ENCODE peak calls at places on chromosomes 2 and 18, in nine cellular contexts. H is GM06990, P is breast epithelium, Y is GM13976, U is nephron progenitor cell, V is IMR-90, G is esophagus squamous epithelium, L is spleen, C is fibroblast of pulmonary artery. M is an unnamed sample.

GRCh38 chr2:107772380-107772779 is 54.3 kb upstream of the RGPD4 start:
- DNase-seq in C (no peak), U (no peak), H (no peak), V (no peak), P (no peak), G (no peak), L (no peak), Y (no peak), M (no peak)

GRCh38 chr2:123513351-123513750 is 511.7 kb upstream of the CNTNAP5 start:
- DNase-seq in V (no peak), L (no peak), C (no peak), P (no peak), H (no peak), G (no peak), U (no peak), Y (no peak), M (no peak)

GRCh38 chr2:197461073-197461472 is 7.7 kb downstream of the COQ10B start:
- DNase-seq in P (no peak), C (no peak), G (no peak), H (no peak), V (peak; percentile 8), Y (no peak), L (no peak), U (no peak), M (no peak)

GRCh38 chr2:165636959-165637358 is 157.1 kb downstream of the GALNT3 start:
- DNase-seq in U (no peak), G (no peak), V (no peak), C (no peak), P (no peak), H (no peak), L (no peak), Y (no peak), M (no peak)

GRCh38 chr2:201414099-201415023 is 36.9 kb downstream of the TRAK2 start:
- DNase-seq in Y (peak; percentile 42), V (peak; percentile 34), U (no peak), P (no peak), C (peak; percentile 69), G (no peak), L (no peak), H (peak; percentile 40), M (peak; percentile 45)

GRCh38 chr2:138090330-138090729 is 126.1 kb downstream of the HNMT start:
- DNase-seq in V (peak; percentile 58), C (peak; percentile 78), L (no peak), U (no peak), H (peak; percentile 1), Y (peak; percentile 49), P (no peak), G (no peak), M (peak; percentile 28)

GRCh38 chr18:50194623-50195532 is at the start of gene MYO5B:
- DNase-seq in U (peak; percentile 77), L (peak; percentile 81), C (no peak), V (no peak), H (peak; percentile 73), Y (peak; percentile 86), G (no peak), P (peak; percentile 73), M (peak; percentile 94)

GRCh38 chr2:62410926-62411456 is 95.0 kb downstream of the TMEM17 start:
- DNase-seq in V (no peak), C (no peak), L (no peak), U (no peak), Y (no peak), G (no peak), H (no peak), P (no peak), M (no peak)

GRCh38 chr18:3262234-3263171 is 570 bp downstream of the MYL12B start:
- DNase-seq in L (no peak), C (peak; percentile 49), P (peak; percentile 54), V (no peak), Y (no peak), G (no peak), H (no peak), U (no peak), M (peak; percentile 21)

GRCh38 chr2:241229563-241230401 is 41.3 kb downstream of the ANO7 start:
- DNase-seq in G (no peak), H (no peak), Y (no peak), U (no peak), V (no peak), L (peak; percentile 46), P (no peak), C (no peak), M (no peak)

GRCh38 chr2:6810961-6811360 is 54.7 kb downstream of the CMPK2 start:
- DNase-seq in Y (no peak), C (no peak), G (no peak), L (no peak), U (no peak), H (no peak), P (no peak), V (no peak), M (no peak)

GRCh38 chr2:235229236-235229635 is 264.6 kb upstream of the AGAP1 start:
- DNase-seq in G (no peak), C (no peak), V (no peak), Y (no peak), H (no peak), L (no peak), P (no peak), U (no peak), M (no peak)

GRCh38 chr18:23302852-23303527 is 150.1 kb upstream of the RIOK3 start:
- DNase-seq in G (no peak), C (peak; percentile 91), V (peak; percentile 81), L (no peak), H (no peak), U (no peak), P (no peak), Y (no peak), M (no peak)

GRCh38 chr2:196080526-196080925 is 11.9 kb upstream of the DNAH7 start:
- DNase-seq in G (no peak), Y (no peak), P (no peak), C (no peak), L (no peak), U (no peak), H (no peak), V (no peak), M (peak; percentile 78)

GRCh38 chr2:162840598-162841246 is 2.2 kb upstream of the KCNH7 start:
- DNase-seq in Y (peak; percentile 59), V (peak; percentile 38), L (no peak), C (peak; percentile 87), G (no peak), P (peak; percentile 51), H (no peak), U (peak; percentile 84), M (peak; percentile 76)

GRCh38 chr2:201116959-201117734 is 1.2 kb downstream of the CFLAR start:
- DNase-seq in H (peak; percentile 67), U (no peak), P (no peak), C (peak; percentile 93), L (no peak), G (no peak), V (peak; percentile 86), Y (peak; percentile 63), M (peak; percentile 90)

GRCh38 chr2:79993144-79993543 is 311.4 kb downstream of the LRRTM1 start:
- DNase-seq in Y (no peak), U (no peak), P (no peak), V (no peak), C (no peak), L (no peak), G (no peak), H (no peak), M (no peak)

GRCh38 chr2:230899786-230900185 is 25.3 kb downstream of the GPR55 start:
- DNase-seq in Y (no peak), H (no peak), U (no peak), P (peak; percentile 7), G (no peak), L (no peak), C (no peak), V (no peak), M (no peak)

GRCh38 chr18:3924455-3924854 is 474.5 kb downstream of the TGIF1 start:
- DNase-seq in C (no peak), G (no peak), U (no peak), Y (no peak), P (no peak), H (no peak), L (no peak), V (no peak), M (no peak)

GRCh38 chr2:157093666-157094065 is 163.8 kb upstream of the GALNT5 start:
- DNase-seq in U (no peak), L (no peak), V (no peak), Y (no peak), H (no peak), C (no peak), P (no peak), G (no peak), M (no peak)

GRCh38 chr2:205990104-205990503 is 95.9 kb downstream of the INO80D start:
- DNase-seq in V (no peak), L (no peak), Y (no peak), G (no peak), C (no peak), U (no peak), P (no peak), H (no peak), M (no peak)
- TF ChIP-seq CTCF in V (no peak), L (no peak), Y (no peak), G (no peak), C (no peak), U (no peak), P (no peak), H (no peak), M (no peak)

GRCh38 chr2:15939854-15940660 is at the start of gene MYCN:
- DNase-seq in V (no peak), G (no peak), C (peak; percentile 42), H (peak; percentile 57), Y (peak; percentile 29), L (no peak), U (peak; percentile 87), P (peak; percentile 63), M (peak; percentile 91)
- TF ChIP-seq CTCF in V (peak; percentile 45), G (peak; percentile 60), C (no peak), H (no peak), Y (no peak), L (no peak), U (peak; percentile 72), P (no peak), M (no peak)

DNA sequence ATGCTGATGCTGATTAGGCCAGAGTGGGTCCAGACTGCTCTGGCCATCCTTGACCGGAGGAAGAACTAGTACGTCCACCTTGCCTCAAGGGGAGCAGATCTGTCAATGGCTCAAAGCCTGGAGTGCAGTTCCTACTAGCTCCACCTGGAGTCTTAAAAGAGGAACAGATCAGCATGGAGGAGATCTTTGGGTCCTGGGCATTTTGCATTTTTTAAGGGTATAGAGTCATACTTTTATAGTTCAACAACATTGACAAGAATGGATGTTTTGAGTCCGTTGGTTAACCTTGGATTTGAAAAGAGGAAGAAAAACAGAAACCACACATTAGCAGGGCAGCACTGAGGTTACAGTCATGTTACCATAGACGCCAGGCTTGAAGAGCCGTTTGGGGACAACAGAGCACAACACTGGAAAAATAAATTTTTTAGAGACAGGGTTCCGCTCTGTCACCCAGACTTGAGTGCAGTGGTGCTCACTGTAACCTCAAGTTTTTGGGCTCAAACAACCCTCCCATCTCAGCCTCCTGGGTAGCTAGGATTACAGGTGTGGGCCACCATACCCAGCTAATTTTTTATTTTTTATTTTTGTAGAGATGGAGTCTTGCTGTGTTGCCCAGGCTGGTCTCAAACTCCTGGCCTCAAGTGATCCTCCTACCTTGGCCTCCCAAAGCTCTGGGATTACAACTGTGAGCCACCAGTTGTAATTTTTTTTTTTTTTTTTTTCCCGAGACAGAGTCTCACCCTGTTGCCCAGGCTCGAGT is 78.5 kb downstream of the PRKCE start:
- DNase-seq in P (no peak), H (peak; percentile 75), Y (peak; percentile 31), C (no peak), L (no peak), V (no peak), U (no peak), G (no peak), M (no peak)
- TF ChIP-seq CTCF in P (no peak), H (peak; percentile 60), Y (peak; percentile 32), C (peak; percentile 28), L (no peak), V (no peak), U (peak; percentile 13), G (peak; percentile 36), M (peak; percentile 24)

GRCh38 chr2:43874776-43875451 is 36.1 kb downstream of the ABCG8 start:
- DNase-seq in G (no peak), U (no peak), P (no peak), H (no peak), C (no peak), Y (peak; percentile 12), V (no peak), L (no peak), M (no peak)
- TF ChIP-seq CTCF in G (no peak), U (no peak), P (no peak), H (no peak), C (no peak), Y (no peak), V (no peak), L (no peak), M (no peak)

M was measured in MM.1S.